ENCODE peak calls at places on chromosome 19, in nine cellular contexts. V, S, B, R, O, E, H, M and L are unnamed samples.
A peak's percentile ranks its signal among the peaks of the same experiment; 100 is the strongest.

GRCh38 chr19:10662384-10663251 is 8.5 kb downstream of the ILF3 start:
- DNase-seq in V (no peak), S (no peak), B (peak; percentile 44), R (no peak), O (no peak), E (no peak), H (no peak), M (peak; percentile 38), L (no peak)

GRCh38 chr19:17873661-17874422 is 2.1 kb downstream of the SLC5A5 start:
- DNase-seq in V (peak; percentile 67), S (no peak), B (peak; percentile 82), R (no peak), O (no peak), E (peak; percentile 43), H (no peak), M (peak; percentile 89), L (peak; percentile 58)

GRCh38 chr19:58544591-58545285 is 874 bp downstream of the TRIM28 start:
- DNase-seq in V (no peak), S (peak; percentile 91), B (peak; percentile 75), R (peak; percentile 71), O (no peak), E (peak; percentile 58), H (peak; percentile 28), M (peak; percentile 93), L (peak; percentile 79)

GRCh38 chr19:38250821-38251563 is 5.2 kb downstream of the PPP1R14A start:
- DNase-seq in V (no peak), S (peak; percentile 94), B (no peak), R (no peak), O (peak; percentile 50), E (peak; percentile 85), H (no peak), M (no peak), L (no peak)

GRCh38 chr19:35955881-35956634 is 19.9 kb downstream of the LRFN3 start:
- DNase-seq in V (no peak), S (no peak), B (no peak), R (no peak), O (no peak), E (no peak), H (no peak), M (no peak), L (no peak)

GRCh38 chr19:11092181-11092538 is 2.9 kb downstream of the LDLR start:
- DNase-seq in V (peak; percentile 28), S (no peak), B (peak; percentile 35), R (peak; percentile 46), O (no peak), E (no peak), H (peak; percentile 22), M (no peak), L (peak; percentile 51)

GRCh38 chr19:50204811-50205675 is 1.6 kb downstream of the MYH14 start:
- DNase-seq in V (peak; percentile 76), S (peak; percentile 86), B (peak; percentile 25), R (no peak), O (peak; percentile 7), E (peak; percentile 66), H (no peak), M (no peak), L (no peak)

GRCh38 chr19:5809053-5809452 is 4.2 kb downstream of the NRTN start:
- DNase-seq in V (no peak), S (no peak), B (no peak), R (no peak), O (no peak), E (no peak), H (no peak), M (no peak), L (no peak)

GRCh38 chr19:38862321-38863059 is 12.7 kb upstream of the HNRNPL start:
- DNase-seq in V (peak; percentile 65), S (no peak), B (no peak), R (peak; percentile 92), O (no peak), E (no peak), H (peak; percentile 70), M (no peak), L (no peak)

GRCh38 chr19:12866416-12867119 is 14.7 kb downstream of the DNASE2 start:
- DNase-seq in V (no peak), S (no peak), B (no peak), R (no peak), O (no peak), E (no peak), H (no peak), M (no peak), L (no peak)

GRCh38 chr19:51511353-51511752 is 9.8 kb upstream of the SIGLEC12 start:
- DNase-seq in V (peak; percentile 34), S (no peak), B (peak; percentile 26), R (peak; percentile 9), O (no peak), E (no peak), H (peak; percentile 6), M (no peak), L (no peak)

GRCh38 chr19:32174386-32175113 is 170.9 kb upstream of the ZNF507 start:
- DNase-seq in V (no peak), S (no peak), B (no peak), R (no peak), O (no peak), E (no peak), H (no peak), M (no peak), L (no peak)

GRCh38 chr19:48249502-48250014 is 6.2 kb downstream of the CARD8 start:
- DNase-seq in V (no peak), S (no peak), B (peak; percentile 87), R (no peak), O (no peak), E (peak; percentile 67), H (no peak), M (peak; percentile 53), L (peak; percentile 44)

GRCh38 chr19:15488489-15489226 is 9.4 kb upstream of the PGLYRP2 start:
- DNase-seq in V (no peak), S (peak; percentile 81), B (no peak), R (no peak), O (no peak), E (peak; percentile 52), H (no peak), M (no peak), L (no peak)

GRCh38 chr19:49113762-49114629 is at the start of gene LIN7B:
- DNase-seq in V (peak; percentile 78), S (peak; percentile 91), B (peak; percentile 77), R (peak; percentile 77), O (peak; percentile 33), E (peak; percentile 76), H (peak; percentile 41), M (peak; percentile 96), L (peak; percentile 78)

GRCh38 chr19:40232479-40232878 is 6.0 kb upstream of the CCNP start:
- DNase-seq in V (no peak), S (peak; percentile 62), B (no peak), R (no peak), O (no peak), E (no peak), H (no peak), M (no peak), L (no peak)

GRCh38 chr19:45298264-45298663 is 24.4 kb downstream of the CKM start:
- DNase-seq in V (no peak), S (peak; percentile 23), B (no peak), R (no peak), O (no peak), E (no peak), H (no peak), M (no peak), L (no peak)

GRCh38 chr19:42409477-42409876 is 17.7 kb downstream of the LIPE start:
- DNase-seq in V (no peak), S (peak; percentile 79), B (no peak), R (peak; percentile 53), O (no peak), E (peak; percentile 52), H (no peak), M (peak; percentile 21), L (no peak)

GRCh38 chr19:55248166-55248675 is 10.6 kb downstream of the PPP6R1 start:
- DNase-seq in V (no peak), S (no peak), B (no peak), R (no peak), O (no peak), E (no peak), H (no peak), M (no peak), L (no peak)

GRCh38 chr19:1287622-1288527 is 2.2 kb downstream of the EFNA2 start:
- DNase-seq in V (no peak), S (peak; percentile 57), B (no peak), R (no peak), O (no peak), E (no peak), H (no peak), M (no peak), L (no peak)

GRCh38 chr19:5144545-5145179 is 175.7 kb downstream of the KDM4B start:
- DNase-seq in V (no peak), S (peak; percentile 53), B (peak; percentile 0), R (no peak), O (no peak), E (peak; percentile 18), H (no peak), M (no peak), L (no peak)

GRCh38 chr19:19170053-19170945 is at the start of gene MEF2B:
- DNase-seq in V (peak; percentile 86), S (peak; percentile 91), B (peak; percentile 89), R (peak; percentile 42), O (peak; percentile 17), E (peak; percentile 86), H (peak; percentile 63), M (peak; percentile 97), L (peak; percentile 66)

GRCh38 chr19:13987101-13987890 is 18.8 kb downstream of the RFX1 start:
- DNase-seq in V (peak; percentile 37), S (peak; percentile 82), B (no peak), R (peak; percentile 15), O (peak; percentile 8), E (peak; percentile 53), H (no peak), M (no peak), L (no peak)

GRCh38 chr19:19119325-19120237 is 18.7 kb downstream of the TMEM161A start:
- DNase-seq in V (no peak), S (peak; percentile 50), B (no peak), R (no peak), O (no peak), E (no peak), H (no peak), M (no peak), L (no peak)

GRCh38 chr19:9523885-9524474 is 14.5 kb downstream of the ZNF426 start:
- DNase-seq in V (no peak), S (no peak), B (no peak), R (peak; percentile 3), O (no peak), E (no peak), H (no peak), M (no peak), L (no peak)

GRCh38 chr19:31448221-31448657 is 99.0 kb upstream of the TSHZ3 start:
- DNase-seq in V (no peak), S (peak; percentile 92), B (no peak), R (peak; percentile 98), O (no peak), E (peak; percentile 76), H (no peak), M (no peak), L (no peak)

GRCh38 chr19:50513746-50514345 is at the start of gene ASPDH:
- DNase-seq in V (no peak), S (peak; percentile 45), B (no peak), R (no peak), O (no peak), E (no peak), H (no peak), M (no peak), L (no peak)

GRCh38 chr19:55643003-55643732 is at the start of gene ZNF581:
- DNase-seq in V (peak; percentile 84), S (peak; percentile 89), B (peak; percentile 89), R (peak; percentile 79), O (peak; percentile 49), E (peak; percentile 81), H (peak; percentile 53), M (peak; percentile 86), L (peak; percentile 70)